ENCODE peak calls at places on chromosome 17, in seven cellular contexts. G is heart right ventricle; O is hypothalamus; Q is stimulated activated CD4-positive, alpha-beta T cell treated with anti-CD3 and anti-CD28 coated beads, Interleukin-4, amount 100 ng/mL, for 24 hours; K is NCI-H69; M is activated naive CD4-positive, alpha-beta T cell; I is CMK. Z is an unnamed sample.

GRCh38 chr17:7041607-7042506 is 2.0 kb downstream of the SLC16A11 start:
- DNase-seq in O (no peak), I (no peak), Q (no peak), K (no peak), G (no peak), M (no peak), Z (no peak)

GRCh38 chr17:34414338-34414737 is 51.3 kb upstream of the CCL1 start:
- DNase-seq in M (no peak), O (no peak), I (no peak), G (no peak), K (no peak), Q (no peak), Z (no peak)

GRCh38 chr17:19304209-19304608 is 58.3 kb downstream of the B9D1 start:
- DNase-seq in M (no peak), O (no peak), G (peak), I (peak), K (no peak), Q (no peak), Z (peak)

GRCh38 chr17:3626831-3627565 is 9.1 kb downstream of the SHPK start:
- DNase-seq in O (no peak), K (no peak), I (no peak), Q (no peak), G (no peak), M (no peak), Z (no peak)

GRCh38 chr17:82014971-82015310 is 7.7 kb downstream of the CENPX start:
- DNase-seq in O (no peak), I (no peak), M (no peak), K (no peak), Q (no peak), G (no peak), Z (no peak)

GRCh38 chr17:18314059-18314730 is 599 bp downstream of the TOP3A start:
- DNase-seq in I (no peak), M (no peak), G (no peak), O (no peak), Q (no peak), K (peak), Z (no peak)

GRCh38 chr17:31560836-31561235 is 169.4 kb downstream of the RAB11FIP4 start:
- DNase-seq in G (no peak), M (no peak), I (no peak), Q (no peak), O (no peak), K (no peak), Z (no peak)

GRCh38 chr17:11668633-11669032 is 70.4 kb downstream of the DNAH9 start:
- DNase-seq in M (no peak), Q (no peak), G (no peak), O (no peak), I (no peak), K (no peak), Z (no peak)

GRCh38 chr17:35129154-35129972 is 7.9 kb downstream of the FNDC8 start:
- DNase-seq in Q (no peak), I (no peak), O (no peak), K (no peak), G (no peak), M (no peak), Z (no peak)

GRCh38 chr17:47856830-47857229 is 5.9 kb upstream of the SP6 start:
- DNase-seq in G (no peak), Q (no peak), O (no peak), K (no peak), I (no peak), M (no peak), Z (no peak)